ENCODE peak calls at places on chromosome 22, in six cellular contexts. One of them, this sample, is unnamed.

GRCh38 chr22:50009251-50009650 is 3.3 kb downstream of the IL17REL start:
- DNase-seq in HT-29: no peak
- DNase-seq in SK-N-SH: peak; percentile 30
- DNase-seq in transverse colon: peak; percentile 6
- DNase-seq in T-helper 1 cell: no peak
- DNase-seq in cardiac fibroblast: no peak
- DNase-seq in this sample: no peak

GRCh38 chr22:50400406-50400805 is 57.3 kb downstream of the PPP6R2 start:
- DNase-seq in HT-29: no peak
- DNase-seq in SK-N-SH: no peak
- DNase-seq in transverse colon: no peak
- DNase-seq in T-helper 1 cell: no peak
- DNase-seq in cardiac fibroblast: no peak
- DNase-seq in this sample: no peak

GRCh38 chr22:27107824-27108223 is 450.4 kb downstream of the MIAT start:
- DNase-seq in HT-29: peak; percentile 31
- DNase-seq in SK-N-SH: peak; percentile 79
- DNase-seq in transverse colon: peak; percentile 45
- DNase-seq in T-helper 1 cell: no peak
- DNase-seq in cardiac fibroblast: peak; percentile 87
- DNase-seq in this sample: peak; percentile 94

GRCh38 chr22:46370584-46371373 is 35.3 kb downstream of the TRMU start:
- DNase-seq in HT-29: peak; percentile 57
- DNase-seq in SK-N-SH: no peak
- DNase-seq in transverse colon: no peak
- DNase-seq in T-helper 1 cell: no peak
- DNase-seq in cardiac fibroblast: no peak
- DNase-seq in this sample: no peak

GRCh38 chr22:20127869-20128618 is 3.6 kb upstream of the ZDHHC8 start:
- DNase-seq in HT-29: peak; percentile 34
- DNase-seq in SK-N-SH: no peak
- DNase-seq in transverse colon: no peak
- DNase-seq in T-helper 1 cell: no peak
- DNase-seq in cardiac fibroblast: no peak
- DNase-seq in this sample: no peak

GRCh38 chr22:38873469-38874411 is 1.7 kb upstream of the CBX6 start:
- DNase-seq in HT-29: no peak
- DNase-seq in SK-N-SH: no peak
- DNase-seq in transverse colon: no peak
- DNase-seq in T-helper 1 cell: no peak
- DNase-seq in cardiac fibroblast: no peak
- DNase-seq in this sample: no peak

GRCh38 chr22:28077166-28077565 is 158.1 kb upstream of the PITPNB start:
- DNase-seq in HT-29: no peak
- DNase-seq in SK-N-SH: no peak
- DNase-seq in transverse colon: no peak
- DNase-seq in T-helper 1 cell: no peak
- DNase-seq in cardiac fibroblast: no peak
- DNase-seq in this sample: no peak

GRCh38 chr22:36933629-36934028 is 20.2 kb downstream of the CSF2RB start:
- DNase-seq in HT-29: no peak
- DNase-seq in SK-N-SH: no peak
- DNase-seq in transverse colon: no peak
- DNase-seq in T-helper 1 cell: no peak
- DNase-seq in cardiac fibroblast: no peak
- DNase-seq in this sample: no peak

GRCh38 chr22:24977370-24978230 is 25.1 kb downstream of the KIAA1671 start:
- DNase-seq in HT-29: no peak
- DNase-seq in SK-N-SH: no peak
- DNase-seq in transverse colon: peak; percentile 68
- DNase-seq in T-helper 1 cell: no peak
- DNase-seq in cardiac fibroblast: peak; percentile 69
- DNase-seq in this sample: peak; percentile 28

GRCh38 chr22:45534339-45535192 is 31.9 kb downstream of the FBLN1 start:
- DNase-seq in HT-29: no peak
- DNase-seq in SK-N-SH: no peak
- DNase-seq in transverse colon: no peak
- DNase-seq in T-helper 1 cell: no peak
- DNase-seq in cardiac fibroblast: peak; percentile 52
- DNase-seq in this sample: no peak

GRCh38 chr22:50620861-50621490 is 7.0 kb downstream of the ARSA start:
- DNase-seq in HT-29: no peak
- DNase-seq in SK-N-SH: no peak
- DNase-seq in transverse colon: peak; percentile 45
- DNase-seq in T-helper 1 cell: peak; percentile 50
- DNase-seq in cardiac fibroblast: no peak
- DNase-seq in this sample: peak; percentile 19

GRCh38 chr22:30304495-30305244 is 15.4 kb upstream of the CASTOR1 start:
- DNase-seq in HT-29: peak; percentile 50
- DNase-seq in SK-N-SH: no peak
- DNase-seq in transverse colon: peak; percentile 63
- DNase-seq in T-helper 1 cell: no peak
- DNase-seq in cardiac fibroblast: no peak
- DNase-seq in this sample: no peak

GRCh38 chr22:44455151-44455962 is 42.7 kb downstream of the RTL6 start:
- DNase-seq in HT-29: no peak
- DNase-seq in SK-N-SH: no peak
- DNase-seq in transverse colon: peak; percentile 35
- DNase-seq in T-helper 1 cell: peak; percentile 46
- DNase-seq in cardiac fibroblast: no peak
- DNase-seq in this sample: no peak

GRCh38 chr22:35330258-35330861 is 30.7 kb downstream of the TOM1 start:
- DNase-seq in HT-29: peak; percentile 28
- DNase-seq in SK-N-SH: no peak
- DNase-seq in transverse colon: peak; percentile 80
- DNase-seq in T-helper 1 cell: no peak
- DNase-seq in cardiac fibroblast: peak; percentile 94
- DNase-seq in this sample: peak; percentile 87

GRCh38 chr22:44632823-44633478 is 69.1 kb upstream of the PRR5 start:
- DNase-seq in HT-29: no peak
- DNase-seq in SK-N-SH: no peak
- DNase-seq in transverse colon: no peak
- DNase-seq in T-helper 1 cell: no peak
- DNase-seq in cardiac fibroblast: no peak
- DNase-seq in this sample: no peak

GRCh38 chr22:46754110-46754799 is 8.2 kb upstream of the TBC1D22A start:
- DNase-seq in HT-29: peak; percentile 77
- DNase-seq in SK-N-SH: peak; percentile 68
- DNase-seq in transverse colon: peak; percentile 92
- DNase-seq in T-helper 1 cell: no peak
- DNase-seq in cardiac fibroblast: peak; percentile 96
- DNase-seq in this sample: peak; percentile 97

GRCh38 chr22:41557401-41558240 is 3.2 kb upstream of the CSDC2 start:
- DNase-seq in HT-29: no peak
- DNase-seq in SK-N-SH: no peak
- DNase-seq in transverse colon: peak; percentile 46
- DNase-seq in T-helper 1 cell: no peak
- DNase-seq in cardiac fibroblast: peak; percentile 96
- DNase-seq in this sample: peak; percentile 92

GRCh38 chr22:44672632-44673031 is 29.4 kb upstream of the PRR5 start:
- DNase-seq in HT-29: no peak
- DNase-seq in SK-N-SH: no peak
- DNase-seq in transverse colon: no peak
- DNase-seq in T-helper 1 cell: no peak
- DNase-seq in cardiac fibroblast: no peak
- DNase-seq in this sample: no peak

GRCh38 chr22:41801886-41802285 is 1.4 kb downstream of the CCDC134 start:
- DNase-seq in HT-29: no peak
- DNase-seq in SK-N-SH: no peak
- DNase-seq in transverse colon: no peak
- DNase-seq in T-helper 1 cell: no peak
- DNase-seq in cardiac fibroblast: no peak
- DNase-seq in this sample: no peak

GRCh38 chr22:30881361-30882180 is 87.0 kb downstream of the MORC2 start:
- DNase-seq in HT-29: no peak
- DNase-seq in SK-N-SH: peak; percentile 60
- DNase-seq in transverse colon: no peak
- DNase-seq in T-helper 1 cell: no peak
- DNase-seq in cardiac fibroblast: peak; percentile 38
- DNase-seq in this sample: peak; percentile 14

GRCh38 chr22:47596176-47596690 is 833.8 kb downstream of the TBC1D22A start:
- DNase-seq in HT-29: no peak
- DNase-seq in SK-N-SH: no peak
- DNase-seq in transverse colon: no peak
- DNase-seq in T-helper 1 cell: no peak
- DNase-seq in cardiac fibroblast: no peak
- DNase-seq in this sample: no peak

GRCh38 chr22:23575601-23576000 is 4.5 kb downstream of the IGLL1 start:
- DNase-seq in HT-29: no peak
- DNase-seq in SK-N-SH: no peak
- DNase-seq in transverse colon: no peak
- DNase-seq in T-helper 1 cell: no peak
- DNase-seq in cardiac fibroblast: no peak
- DNase-seq in this sample: no peak

GRCh38 chr22:32660292-32660691 is 141.2 kb upstream of the TIMP3 start:
- DNase-seq in HT-29: peak; percentile 77
- DNase-seq in SK-N-SH: peak; percentile 81
- DNase-seq in transverse colon: peak; percentile 69
- DNase-seq in T-helper 1 cell: peak; percentile 21
- DNase-seq in cardiac fibroblast: peak; percentile 67
- DNase-seq in this sample: peak; percentile 76

GRCh38 chr22:37638351-37639069 is 959 bp upstream of the SH3BP1 start:
- DNase-seq in HT-29: no peak
- DNase-seq in SK-N-SH: no peak
- DNase-seq in transverse colon: peak; percentile 85
- DNase-seq in T-helper 1 cell: no peak
- DNase-seq in cardiac fibroblast: no peak
- DNase-seq in this sample: no peak

GRCh38 chr22:23789121-23789520 is 2.4 kb downstream of the SMARCB1 start:
- DNase-seq in HT-29: no peak
- DNase-seq in SK-N-SH: no peak
- DNase-seq in transverse colon: no peak
- DNase-seq in T-helper 1 cell: no peak
- DNase-seq in cardiac fibroblast: no peak
- DNase-seq in this sample: no peak

GRCh38 chr22:22025320-22026156 is 43.0 kb upstream of the TOP3B start:
- DNase-seq in HT-29: no peak
- DNase-seq in SK-N-SH: no peak
- DNase-seq in transverse colon: no peak
- DNase-seq in T-helper 1 cell: no peak
- DNase-seq in cardiac fibroblast: no peak
- DNase-seq in this sample: no peak

GRCh38 chr22:23192133-23192532 is 11.8 kb downstream of the BCR start:
- DNase-seq in HT-29: no peak
- DNase-seq in SK-N-SH: no peak
- DNase-seq in transverse colon: no peak
- DNase-seq in T-helper 1 cell: no peak
- DNase-seq in cardiac fibroblast: no peak
- DNase-seq in this sample: no peak

GRCh38 chr22:44444341-44445306 is 53.4 kb downstream of the RTL6 start:
- DNase-seq in HT-29: no peak
- DNase-seq in SK-N-SH: peak; percentile 60
- DNase-seq in transverse colon: no peak
- DNase-seq in T-helper 1 cell: no peak
- DNase-seq in cardiac fibroblast: no peak
- DNase-seq in this sample: peak; percentile 5